ENCODE peak calls at places on chromosomes 2 and 18, in four cellular contexts. One of them, this sample, is unnamed.

GRCh38 chr2:145352499-145352898 is 832.6 kb upstream of the ZEB2 start:
- DNase-seq in PC-9: no peak
- DNase-seq in CD4-positive, alpha-beta memory T cell: no peak
- DNase-seq in endodermal cell: no peak
- DNase-seq in this sample: no peak

GRCh38 chr2:15909736-15910135 is 30.6 kb upstream of the MYCN start:
- DNase-seq in PC-9: no peak
- DNase-seq in CD4-positive, alpha-beta memory T cell: no peak
- DNase-seq in endodermal cell: peak; percentile 6
- DNase-seq in this sample: no peak

GRCh38 chr18:80245781-80246655 is 1.3 kb downstream of the PARD6G start:
- DNase-seq in endodermal cell: peak; percentile 88
- DNase-seq in PC-9: no peak
- DNase-seq in CD4-positive, alpha-beta memory T cell: no peak
- DNase-seq in this sample: no peak

GRCh38 chr2:241061275-241061674 is 40.8 kb downstream of the MTERF4 start:
- DNase-seq in CD4-positive, alpha-beta memory T cell: no peak
- DNase-seq in endodermal cell: no peak
- DNase-seq in PC-9: no peak
- DNase-seq in this sample: no peak

GRCh38 chr2:147998203-147998602 is 22.3 kb downstream of the ORC4 start:
- DNase-seq in PC-9: no peak
- DNase-seq in CD4-positive, alpha-beta memory T cell: no peak
- DNase-seq in endodermal cell: no peak
- DNase-seq in this sample: no peak

GRCh38 chr2:69939722-69940121 is 21.7 kb downstream of the ASPRV1 start:
- DNase-seq in CD4-positive, alpha-beta memory T cell: no peak
- DNase-seq in endodermal cell: no peak
- DNase-seq in PC-9: no peak
- DNase-seq in this sample: no peak

GRCh38 chr18:74874351-74874750 is 276.7 kb downstream of the ZNF407 start:
- DNase-seq in PC-9: no peak
- DNase-seq in endodermal cell: no peak
- DNase-seq in CD4-positive, alpha-beta memory T cell: no peak
- DNase-seq in this sample: no peak

GRCh38 chr2:54701029-54701428 is 22.4 kb upstream of the EML6 start:
- DNase-seq in CD4-positive, alpha-beta memory T cell: no peak
- DNase-seq in PC-9: no peak
- DNase-seq in endodermal cell: no peak
- DNase-seq in this sample: no peak

GRCh38 chr2:143162997-143163396 is 33.8 kb downstream of the ARHGAP15 start:
- DNase-seq in PC-9: no peak
- DNase-seq in CD4-positive, alpha-beta memory T cell: no peak
- DNase-seq in endodermal cell: no peak
- DNase-seq in this sample: no peak

GRCh38 chr2:149365826-149366583 is 35.6 kb downstream of the LYPD6 start:
- DNase-seq in PC-9: peak; percentile 63
- DNase-seq in CD4-positive, alpha-beta memory T cell: no peak
- DNase-seq in endodermal cell: no peak
- DNase-seq in this sample: no peak

GRCh38 chr2:191486584-191487320 is 191.2 kb upstream of the NABP1 start:
- DNase-seq in endodermal cell: no peak
- DNase-seq in PC-9: peak; percentile 20
- DNase-seq in CD4-positive, alpha-beta memory T cell: no peak
- DNase-seq in this sample: peak; percentile 94

GRCh38 chr2:109265369-109265768 is 136.4 kb downstream of the SH3RF3 start:
- DNase-seq in endodermal cell: peak; percentile 35
- DNase-seq in PC-9: no peak
- DNase-seq in CD4-positive, alpha-beta memory T cell: no peak
- DNase-seq in this sample: no peak

GRCh38 chr2:109266998-109267854 is 138.2 kb downstream of the SH3RF3 start:
- DNase-seq in CD4-positive, alpha-beta memory T cell: no peak
- DNase-seq in endodermal cell: peak; percentile 45
- DNase-seq in PC-9: no peak
- DNase-seq in this sample: no peak

GRCh38 chr2:109264595-109265328 is 135.8 kb downstream of the SH3RF3 start:
- DNase-seq in CD4-positive, alpha-beta memory T cell: no peak
- DNase-seq in endodermal cell: peak; percentile 30
- DNase-seq in PC-9: no peak
- DNase-seq in this sample: peak; percentile 11

GRCh38 chr2:109266511-109266910 is 137.5 kb downstream of the SH3RF3 start:
- DNase-seq in CD4-positive, alpha-beta memory T cell: no peak
- DNase-seq in endodermal cell: peak; percentile 41
- DNase-seq in PC-9: no peak
- DNase-seq in this sample: no peak

DNA sequence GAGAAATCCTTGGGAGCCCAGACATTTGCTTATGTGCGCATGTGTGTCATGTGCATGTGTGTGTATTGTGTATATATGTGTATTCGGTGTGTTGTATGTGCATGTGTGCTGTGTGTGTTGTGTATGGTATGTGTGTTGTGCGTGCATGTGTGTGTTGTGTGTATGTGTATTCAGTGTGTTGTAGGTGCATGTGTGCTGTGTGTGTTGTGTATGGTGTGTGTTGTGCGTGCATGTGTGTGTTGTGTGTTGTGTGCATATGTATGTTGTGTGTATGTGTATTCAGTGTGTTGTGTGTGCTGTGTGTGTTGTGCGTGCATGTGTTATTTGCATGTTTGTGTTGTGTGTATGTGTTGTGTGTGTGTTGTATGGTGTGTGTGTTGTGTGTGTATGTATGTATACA is 136.9 kb downstream of the SH3RF3 start:
- DNase-seq in PC-9: no peak
- DNase-seq in CD4-positive, alpha-beta memory T cell: no peak
- DNase-seq in endodermal cell: no peak
- DNase-seq in this sample: no peak
- H3K27ac ChIP-seq in PC-9: peak overlapping the region; percentile 71
- H3K27ac ChIP-seq in CD4-positive, alpha-beta memory T cell: no peak overlapping the region
- H3K27ac ChIP-seq in endodermal cell: no peak overlapping the region
- H3K27ac ChIP-seq in this sample: no peak overlapping the region

DNA sequence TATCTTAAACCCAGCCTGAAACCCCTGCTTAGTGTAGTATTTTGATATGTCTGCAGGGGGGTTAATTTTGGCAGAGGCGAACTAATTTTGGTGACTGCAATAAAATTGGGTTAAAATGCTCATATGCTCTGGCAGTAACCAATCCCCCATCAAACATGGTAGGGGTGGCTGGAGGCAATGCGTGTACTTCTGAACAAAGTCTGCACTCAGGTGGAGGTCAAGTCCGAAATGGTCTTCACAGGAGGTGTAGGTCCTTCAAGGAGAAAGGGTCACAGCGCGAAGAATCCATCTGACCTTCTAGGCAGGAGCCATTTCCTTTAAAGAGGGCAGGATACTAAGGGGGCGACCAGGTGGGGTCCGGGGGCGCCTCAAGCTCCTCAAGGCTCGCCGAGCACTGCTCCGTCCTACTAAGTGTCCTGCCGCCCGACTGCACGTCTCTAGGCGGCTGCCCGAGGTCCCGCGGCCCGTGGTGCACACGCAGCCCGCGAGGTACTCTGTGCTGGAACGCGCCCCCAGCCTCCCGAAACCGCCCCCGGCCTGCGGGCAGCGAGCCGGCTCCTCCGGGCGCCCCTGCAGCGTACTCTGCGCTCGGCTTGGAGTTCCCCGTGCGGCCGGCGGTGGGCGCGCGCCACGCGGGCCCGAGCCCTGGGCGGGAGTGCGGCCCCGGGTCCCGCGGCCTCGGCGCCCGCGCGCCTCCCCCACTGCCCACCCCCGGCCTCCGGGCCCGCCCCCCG is 1.7 kb upstream of the LDLRAD4 start:
- DNase-seq in endodermal cell: peak; percentile 80
- DNase-seq in PC-9: no peak
- DNase-seq in CD4-positive, alpha-beta memory T cell: peak; percentile 45
- DNase-seq in this sample: no peak
- H3K27me3 ChIP-seq in endodermal cell: peaks cover 28% of the 10 kb centered on the region
- H3K27me3 ChIP-seq in PC-9: peaks cover 68% of the 10 kb centered on the region
- H3K27me3 ChIP-seq in CD4-positive, alpha-beta memory T cell: no peaks in the 10 kb centered on the region
- H3K27me3 ChIP-seq in this sample: peaks cover 61% of the 10 kb centered on the region

GRCh38 chr2:173077506-173078177 is 2.0 kb downstream of the MAP3K20 start:
- DNase-seq in CD4-positive, alpha-beta memory T cell: no peak
- DNase-seq in PC-9: no peak
- DNase-seq in endodermal cell: no peak
- DNase-seq in this sample: no peak
- H3K27ac ChIP-seq in CD4-positive, alpha-beta memory T cell: no peak overlapping the region
- H3K27ac ChIP-seq in PC-9: peak overlapping the region; percentile 61
- H3K27ac ChIP-seq in endodermal cell: no peak overlapping the region
- H3K27ac ChIP-seq in this sample: peak overlapping the region; percentile 95

DNA sequence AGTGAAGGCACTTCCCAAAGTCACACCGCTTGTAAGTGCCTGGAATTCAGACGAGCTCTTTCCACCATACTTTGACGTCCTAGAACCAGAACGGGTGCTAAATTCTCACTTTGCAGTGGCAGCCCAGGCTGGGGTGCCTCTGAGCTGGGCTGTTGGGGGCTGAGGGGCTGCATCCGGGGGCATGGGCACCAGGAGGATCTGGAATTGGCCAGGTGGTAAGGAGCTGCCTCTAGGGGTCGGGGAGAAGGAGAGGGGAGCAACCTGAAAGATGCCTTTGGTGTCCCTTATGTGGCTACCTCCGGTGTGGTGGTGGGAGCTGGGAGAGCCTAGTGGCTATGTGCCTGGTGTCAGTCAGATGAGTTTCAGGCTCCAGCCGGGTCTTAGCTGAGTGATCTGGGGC is 7.1 kb downstream of the ATOH8 start:
- DNase-seq in CD4-positive, alpha-beta memory T cell: no peak
- DNase-seq in PC-9: no peak
- DNase-seq in endodermal cell: no peak
- DNase-seq in this sample: no peak
- H3K27me3 ChIP-seq in CD4-positive, alpha-beta memory T cell: peaks cover 9% of the 10 kb centered on the region
- H3K27me3 ChIP-seq in PC-9: peaks cover 5% of the 10 kb centered on the region
- H3K27me3 ChIP-seq in endodermal cell: peaks cover 27% of the 10 kb centered on the region
- H3K27me3 ChIP-seq in this sample: no peaks in the 10 kb centered on the region

GRCh38 chr2:100976061-100976460 is 26.0 kb upstream of the RPL31 start:
- DNase-seq in CD4-positive, alpha-beta memory T cell: no peak
- DNase-seq in PC-9: no peak
- DNase-seq in endodermal cell: no peak
- DNase-seq in this sample: no peak
- H3K27ac ChIP-seq in CD4-positive, alpha-beta memory T cell: no peak overlapping the region
- H3K27ac ChIP-seq in PC-9: no peak overlapping the region
- H3K27ac ChIP-seq in endodermal cell: no peak overlapping the region
- H3K27ac ChIP-seq in this sample: no peak overlapping the region

DNA sequence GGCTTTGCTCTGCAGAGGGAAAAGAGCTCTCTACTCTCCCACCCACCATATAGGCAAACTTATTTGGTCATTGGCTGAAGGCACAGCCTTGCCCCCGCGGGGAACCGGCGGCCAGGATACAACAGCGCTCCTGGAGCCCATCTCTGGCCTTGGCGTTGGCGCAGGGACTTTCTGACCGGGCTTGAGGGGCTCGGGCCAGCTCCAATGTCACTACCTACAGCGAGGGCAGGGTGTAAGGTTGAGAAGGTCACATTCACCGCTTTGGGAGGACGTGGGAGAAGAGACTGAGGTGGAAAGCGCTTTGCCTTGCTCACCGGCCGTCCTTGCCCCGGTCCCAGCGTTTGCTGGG is 2.2 kb downstream of the ONECUT2 start:
- DNase-seq in PC-9: no peak
- DNase-seq in CD4-positive, alpha-beta memory T cell: no peak
- DNase-seq in endodermal cell: peak; percentile 86
- DNase-seq in this sample: no peak
- H3K27me3 ChIP-seq in PC-9: no peaks in the 10 kb centered on the region
- H3K27me3 ChIP-seq in CD4-positive, alpha-beta memory T cell: peaks cover 44% of the 10 kb centered on the region
- H3K27me3 ChIP-seq in endodermal cell: peaks cover 90% of the 10 kb centered on the region
- H3K27me3 ChIP-seq in this sample: peaks cover 91% of the 10 kb centered on the region

This sample was measured in brain microvascular endothelial cell.